ENCODE peak calls at places on chromosomes 11 and 22, in ten cellular contexts. X is SK-N-SH, C is suprapubic skin, R is cardiac fibroblast, K is PC-3, Y is GM23338, O is tibial artery, B is fibroblast of lung, S is pancreas, H is IMR-90. J is an unnamed sample.

GRCh38 chr11:123429336-123429735 is 733 bp upstream of the GRAMD1B start:
- DNase-seq in X (no peak), C (peak), R (no peak), K (peak), Y (no peak), O (no peak), B (peak), S (no peak), H (peak), J (no peak)

GRCh38 chr11:105878510-105878909 is 143.5 kb downstream of the MSANTD4 start:
- DNase-seq in X (no peak), C (no peak), R (no peak), K (no peak), Y (no peak), O (no peak), B (no peak), S (no peak), H (no peak), J (no peak)

GRCh38 chr22:50343541-50343935 is 411 bp downstream of the PPP6R2 start:
- DNase-seq in X (no peak), C (no peak), R (no peak), K (no peak), Y (no peak), O (no peak), B (no peak), S (peak), H (no peak), J (no peak)

GRCh38 chr11:2750101-2750509 is 50.3 kb upstream of the KCNQ1OT1 start:
- DNase-seq in X (no peak), C (no peak), R (no peak), K (no peak), Y (no peak), O (no peak), B (no peak), S (no peak), H (no peak), J (no peak)

GRCh38 chr11:30041171-30041570 is 24.3 kb upstream of the KCNA4 start:
- DNase-seq in X (no peak), C (no peak), R (no peak), K (no peak), Y (no peak), O (no peak), B (no peak), S (no peak), H (no peak), J (no peak)

GRCh38 chr22:20319041-20319744 is 667 bp downstream of the DGCR6L start:
- DNase-seq in X (peak), C (peak), R (peak), K (no peak), Y (peak), O (no peak), B (no peak), S (no peak), H (no peak), J (no peak)

GRCh38 chr11:19595840-19596751 is 116.5 kb upstream of the NAV2 start:
- DNase-seq in X (peak), C (no peak), R (peak), K (peak), Y (no peak), O (peak), B (peak), S (no peak), H (peak), J (no peak)

GRCh38 chr11:33690290-33691050 is 10.2 kb downstream of the C11orf91 start:
- DNase-seq in X (no peak), C (no peak), R (peak), K (peak), Y (no peak), O (peak), B (peak), S (peak), H (peak), J (no peak)

GRCh38 chr22:39598017-39598965 is 27.7 kb downstream of the CACNA1I start:
- DNase-seq in X (no peak), C (no peak), R (no peak), K (peak), Y (peak), O (no peak), B (no peak), S (peak), H (no peak), J (no peak)

GRCh38 chr11:120308081-120308480 is 17.0 kb upstream of the TLCD5 start:
- DNase-seq in X (no peak), C (no peak), R (no peak), K (no peak), Y (no peak), O (no peak), B (no peak), S (no peak), H (no peak), J (no peak)

DNA sequence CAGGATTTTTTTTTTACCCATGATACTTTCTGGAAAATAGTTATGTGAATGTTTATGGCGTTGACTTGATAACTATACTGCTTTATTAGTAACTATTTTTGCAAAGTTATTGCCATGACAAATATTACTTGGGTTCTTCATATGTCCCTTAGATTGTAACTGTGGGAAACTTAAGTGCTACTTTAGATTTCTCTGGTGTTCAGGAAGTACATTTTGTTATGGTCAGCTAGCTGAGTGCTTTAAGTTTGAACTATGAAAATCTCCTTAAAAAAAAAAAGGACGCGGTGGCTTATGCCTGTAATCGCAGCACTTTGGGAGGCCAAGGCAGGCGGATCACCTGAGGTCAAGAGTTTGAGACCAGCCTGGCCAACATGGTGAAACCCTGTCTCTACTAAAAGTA is 42.8 kb downstream of the CSTPP1 start:
- DNase-seq in X (no peak), C (no peak), R (no peak), K (no peak), Y (no peak), O (no peak), B (no peak), S (no peak), H (no peak), J (no peak)
- TF ChIP-seq CTCF in X (no peak), C (no peak), R (no peak), K (no peak), Y (no peak), O (no peak), B (no peak), S (no peak), H (no peak), J (no peak)

GRCh38 chr11:846496-847098 is 3.9 kb downstream of the TSPAN4 start:
- DNase-seq in X (no peak), C (no peak), R (no peak), K (no peak), Y (no peak), O (no peak), B (no peak), S (no peak), H (peak), J (no peak)

GRCh38 chr11:843086-843704 is 543 bp downstream of the TSPAN4 start:
- DNase-seq in X (peak), C (no peak), R (no peak), K (no peak), Y (no peak), O (no peak), B (no peak), S (no peak), H (no peak), J (no peak)

GRCh38 chr11:843818-844692 is 1.4 kb downstream of the TSPAN4 start:
- DNase-seq in X (no peak), C (peak), R (peak), K (peak), Y (peak), O (peak), B (peak), S (peak), H (peak), J (no peak)

GRCh38 chr11:845872-846271 is 3.2 kb downstream of the TSPAN4 start:
- DNase-seq in X (no peak), C (no peak), R (peak), K (no peak), Y (no peak), O (no peak), B (no peak), S (no peak), H (no peak), J (no peak)

GRCh38 chr11:844693-845644 is 2.3 kb downstream of the TSPAN4 start:
- DNase-seq in X (peak), C (peak), R (peak), K (peak), Y (peak), O (peak), B (peak), S (peak), H (peak), J (no peak)
- H3K4me3 ChIP-seq in X (peak), C (peak), R (peak), K (peak), Y (peak), O (peak), B (peak), S (no peak), H (peak), J (no peak)

GRCh38 chr11:126485021-126485781 is 129.7 kb downstream of the ST3GAL4 start:
- DNase-seq in X (no peak), C (no peak), R (peak), K (peak), Y (no peak), O (no peak), B (peak), S (no peak), H (peak), J (no peak)
- TF ChIP-seq CTCF in X (peak), C (no peak), R (no peak), K (peak), Y (no peak), O (no peak), B (peak), S (no peak), H (peak), J (no peak)

DNA sequence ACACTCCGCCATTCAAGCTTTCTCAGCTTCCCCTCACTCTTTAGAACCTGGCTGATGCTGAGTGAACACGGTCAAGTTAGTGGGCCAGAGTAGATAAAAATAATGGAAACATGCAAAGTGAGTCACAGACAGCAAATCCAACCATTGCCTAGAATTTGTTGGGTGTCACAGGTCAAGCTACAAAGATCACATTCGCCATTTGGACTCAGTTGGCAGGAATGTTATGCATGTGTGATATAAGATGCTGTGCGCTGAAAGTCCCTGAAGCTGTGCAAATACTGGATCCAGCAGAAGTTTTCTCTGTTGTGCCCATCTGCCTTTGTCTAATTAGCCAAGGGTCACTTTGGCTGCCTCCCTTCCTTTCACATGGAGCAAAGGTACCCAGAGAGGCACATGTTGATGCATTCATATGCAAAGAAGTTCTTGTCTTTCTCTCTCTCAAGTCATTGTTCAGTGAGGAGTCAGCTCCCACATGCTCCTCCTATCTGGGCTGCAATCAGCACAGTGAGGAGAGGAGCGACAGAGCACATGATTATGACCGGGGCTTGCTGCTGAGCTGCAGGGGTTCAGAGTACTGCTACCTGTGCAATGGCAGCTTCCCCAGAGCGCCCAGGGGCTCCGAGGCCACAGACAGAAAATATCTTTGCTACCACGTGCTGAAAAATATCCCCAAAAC is 39.7 kb downstream of the FLI1 start:
- DNase-seq in X (peak), C (no peak), R (no peak), K (no peak), Y (peak), O (no peak), B (peak), S (no peak), H (peak), J (no peak)
- H3K4me3 ChIP-seq in X (no peak), C (no peak), R (no peak), K (no peak), Y (peak), O (no peak), B (no peak), S (no peak), H (no peak), J (peak)

GRCh38 chr22:23242473-23243001 is 62.2 kb downstream of the BCR start:
- DNase-seq in X (no peak), C (no peak), R (peak), K (no peak), Y (peak), O (no peak), B (peak), S (no peak), H (peak), J (no peak)
- TF ChIP-seq CTCF in X (no peak), C (no peak), R (no peak), K (no peak), Y (no peak), O (no peak), B (no peak), S (no peak), H (peak), J (no peak)

J was measured in GM12864.